ENCODE peak calls at places on chromosomes 11 and 22, in five cellular contexts. J is uterus, H is right lobe of liver, N is gastrocnemius medialis, A is Peyer's patch. B is an unnamed sample.
A peak's percentile ranks its signal among the peaks of the same experiment; 100 is the strongest.

GRCh38 chr11:45026835-45027234 is 76.2 kb upstream of the TP53I11 start:
- DNase-seq in H (no peak), A (no peak), N (no peak), J (no peak), B (no peak)

GRCh38 chr11:58075781-58076180 is 45.0 kb downstream of the OR6Q1 start:
- DNase-seq in N (no peak), A (no peak), H (no peak), J (no peak), B (no peak)

GRCh38 chr11:111046291-111046690 is 199.2 kb upstream of the POU2AF2 start:
- DNase-seq in N (no peak), J (no peak), H (no peak), A (no peak), B (no peak)

GRCh38 chr11:2215561-2216399 is 44.2 kb upstream of the TH start:
- DNase-seq in A (no peak), H (peak; percentile 44), N (no peak), J (peak; percentile 10), B (peak; percentile 76)

GRCh38 chr11:16511109-16511806 is 154.9 kb upstream of the SOX6 start:
- DNase-seq in N (no peak), H (no peak), A (no peak), J (no peak), B (no peak)

GRCh38 chr11:122709042-122709760 is 53.7 kb downstream of the UBASH3B start:
- DNase-seq in N (no peak), H (no peak), J (no peak), A (no peak), B (no peak)

GRCh38 chr22:44840611-44841322 is 88.4 kb downstream of the ARHGAP8 start:
- DNase-seq in J (no peak), H (no peak), N (no peak), A (no peak), B (no peak)

GRCh38 chr11:17580271-17580670 is 33.2 kb downstream of the OTOG start:
- DNase-seq in J (no peak), N (no peak), A (no peak), H (peak; percentile 9), B (no peak)

GRCh38 chr11:35087648-35088047 is 51.3 kb upstream of the CD44 start:
- DNase-seq in N (no peak), J (no peak), A (no peak), H (no peak), B (peak; percentile 86)

GRCh38 chr11:69816671-69817070 is 2.5 kb downstream of the FGF3 start:
- DNase-seq in J (no peak), H (no peak), N (no peak), A (no peak), B (no peak)

GRCh38 chr11:12556788-12557384 is 117.3 kb upstream of the TEAD1 start:
- DNase-seq in J (peak; percentile 81), N (no peak), A (no peak), H (peak; percentile 53), B (no peak)

GRCh38 chr11:70226967-70227366 is 23.9 kb downstream of the FADD start:
- DNase-seq in H (no peak), A (no peak), J (no peak), N (no peak), B (no peak)

DNA sequence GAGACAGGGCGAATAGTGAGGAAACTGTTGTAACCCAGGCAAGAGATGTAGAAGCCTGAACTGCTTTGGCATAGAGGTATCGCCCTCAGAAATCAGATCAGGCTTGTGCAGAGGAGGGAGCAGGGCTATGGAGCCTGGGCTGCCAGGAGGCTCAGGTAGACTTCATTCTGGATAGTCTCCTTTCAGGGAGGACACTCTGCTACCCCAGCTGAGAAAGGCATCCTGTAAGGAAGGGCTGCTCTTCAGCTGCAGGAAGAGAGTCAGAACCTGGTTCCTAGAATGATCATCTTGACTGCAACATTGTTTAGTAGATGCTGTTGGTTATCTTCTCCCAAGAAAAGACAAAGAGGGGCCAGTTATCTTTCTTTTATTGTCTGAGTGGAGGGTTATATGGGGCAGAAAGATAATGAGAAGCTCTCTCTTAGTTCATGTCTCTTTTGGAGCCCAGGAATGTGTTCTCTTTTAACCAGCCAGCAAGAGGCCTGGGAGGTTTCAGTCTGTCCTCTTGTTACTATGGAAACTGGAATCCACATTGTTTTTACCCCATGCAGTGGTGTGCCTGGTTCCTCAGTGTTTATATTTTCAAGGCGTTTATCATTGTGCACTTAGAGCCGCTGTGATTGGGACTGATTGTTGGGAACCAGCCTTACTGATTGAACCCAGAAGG is 95.7 kb downstream of the STIM1 start:
- DNase-seq in H (no peak), J (no peak), N (no peak), A (no peak), B (no peak)
- H3K4me1 ChIP-seq in H (peaks cover 13% of the 10 kb centered on the region), J (peaks cover 6% of the 10 kb centered on the region), N (peaks cover 81% of the 10 kb centered on the region), A (peaks cover 13% of the 10 kb centered on the region), B (peaks cover 73% of the 10 kb centered on the region)

DNA sequence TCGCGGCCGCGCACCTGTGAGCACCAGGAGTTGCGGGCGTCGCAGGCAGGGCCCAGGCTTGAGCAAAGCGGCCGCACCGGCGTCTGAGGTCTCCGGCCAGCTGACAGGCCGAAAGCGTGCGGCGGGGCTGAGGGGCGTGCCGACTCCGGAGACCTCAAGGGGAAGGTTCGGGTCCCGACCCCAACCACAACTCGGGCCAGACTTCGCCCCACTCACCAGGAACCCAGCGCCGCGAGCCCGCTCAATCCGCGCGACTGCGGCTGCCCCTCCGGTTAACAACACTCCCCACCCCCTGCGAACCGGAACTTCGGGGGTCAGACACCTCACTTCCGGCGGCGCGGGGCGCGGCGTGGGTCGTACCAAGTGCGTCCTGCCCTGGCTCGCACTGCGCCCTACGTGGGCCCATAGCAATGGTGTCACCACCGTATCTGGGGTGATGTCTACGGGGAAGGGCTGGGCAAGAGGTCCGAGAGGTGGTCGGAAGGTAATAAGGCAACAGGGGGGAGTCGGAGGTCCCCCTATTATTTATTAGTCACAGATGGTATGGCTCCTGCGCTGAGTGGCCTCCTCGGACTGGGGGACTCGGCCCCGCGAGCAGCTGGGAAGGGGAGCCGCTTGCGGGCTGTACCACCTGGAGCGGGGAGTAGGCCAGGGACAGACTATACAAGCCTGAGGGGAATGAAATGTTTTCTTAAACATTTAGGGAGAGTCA is at the start of gene SYVN1:
- DNase-seq in H (peak; percentile 96), J (peak; percentile 89), A (peak; percentile 96), N (peak; percentile 83), B (peak; percentile 93)
- TF ChIP-seq POLR2A in H (peak; percentile 97), J (peak; percentile 82), A (peak; percentile 98), N (peak; percentile 97), B (peak; percentile 90)

GRCh38 chr11:119795231-119795630 is 66.2 kb upstream of the NECTIN1 start:
- DNase-seq in A (peak; percentile 16), J (no peak), N (no peak), H (no peak), B (no peak)

GRCh38 chr11:119791701-119792151 is 62.7 kb upstream of the NECTIN1 start:
- DNase-seq in J (no peak), N (no peak), A (peak; percentile 44), H (no peak), B (no peak)

GRCh38 chr11:119794141-119794665 is 65.2 kb upstream of the NECTIN1 start:
- DNase-seq in J (no peak), A (peak; percentile 35), H (no peak), N (no peak), B (no peak)

GRCh38 chr11:119794756-119795155 is 65.8 kb upstream of the NECTIN1 start:
- DNase-seq in J (no peak), A (peak; percentile 10), H (no peak), N (no peak), B (no peak)

DNA sequence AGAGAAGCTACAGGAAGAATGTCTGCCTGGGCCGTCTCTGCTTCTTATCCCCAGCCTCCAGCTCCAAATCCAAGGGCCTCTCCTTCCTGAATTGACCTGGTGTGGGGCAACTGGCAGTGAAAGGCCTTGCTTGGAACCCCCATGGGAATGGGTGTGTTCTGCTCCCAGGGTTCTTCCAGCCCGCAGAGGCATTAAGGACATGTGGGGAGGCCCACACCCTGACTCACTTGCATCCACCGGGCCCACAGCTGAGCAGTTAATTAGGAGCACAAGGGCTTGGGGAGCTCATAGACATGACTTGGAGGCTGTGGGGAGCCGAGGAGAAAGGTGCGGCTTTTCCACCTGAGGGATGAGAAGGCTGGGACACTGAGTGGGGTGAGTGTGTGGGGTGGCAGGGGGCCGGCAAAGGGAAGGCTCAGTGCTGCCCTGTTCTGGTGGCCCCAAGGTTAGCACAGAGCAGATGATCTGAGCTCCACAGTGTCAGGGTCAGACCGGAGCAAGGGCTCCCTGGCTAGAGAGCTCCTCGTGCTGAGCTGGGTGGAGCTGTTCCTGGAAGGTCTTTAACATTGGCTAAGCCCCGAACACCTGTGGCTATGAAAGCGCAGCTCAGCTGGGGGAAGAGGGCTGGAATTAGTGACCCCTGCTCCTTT is 64.5 kb upstream of the NECTIN1 start:
- DNase-seq in A (peak; percentile 34), N (no peak), J (no peak), H (no peak), B (no peak)
- H3K4me1 ChIP-seq in A (no peaks in the 10 kb centered on the region), N (no peaks in the 10 kb centered on the region), J (no peaks in the 10 kb centered on the region), H (no peaks in the 10 kb centered on the region), B (peaks cover 8% of the 10 kb centered on the region)

GRCh38 chr22:37747715-37748100 is 50.9 kb downstream of the TRIOBP start:
- DNase-seq in N (no peak), A (no peak), J (no peak), H (no peak), B (no peak)

GRCh38 chr22:37747090-37747714 is 50.4 kb downstream of the TRIOBP start:
- DNase-seq in N (no peak), H (no peak), J (peak; percentile 54), A (no peak), B (no peak)

GRCh38 chr22:37744589-37744988 is 47.7 kb downstream of the TRIOBP start:
- DNase-seq in N (no peak), J (no peak), H (no peak), A (no peak), B (no peak)

GRCh38 chr22:37746366-37747089 is 49.7 kb downstream of the TRIOBP start:
- DNase-seq in J (no peak), H (no peak), A (peak; percentile 63), N (no peak), B (no peak)

GRCh38 chr22:37745548-37746365 is 48.9 kb downstream of the TRIOBP start:
- DNase-seq in J (peak; percentile 92), H (peak; percentile 94), N (peak; percentile 87), A (peak; percentile 95), B (no peak)
- TF ChIP-seq POLR2A in J (peak; percentile 50), H (peak; percentile 64), N (peak; percentile 72), A (peak; percentile 22), B (peak; percentile 43)

B was measured in vagina.